ENCODE peak calls at places on chromosomes 1 and 21, in ten cellular contexts. X is brain microvascular endothelial cell; O is fibroblast of lung; U is CD8-positive, alpha-beta T cell; R is fibroblast of the aortic adventitia; Z is lower leg skin; T is adrenal gland; P is epithelial cell of proximal tubule; D is heart right ventricle; J is Panc1. B is an unnamed sample.

GRCh38 chr1:6051423-6051822 is 5.7 kb downstream of the KCNAB2 start:
- DNase-seq in O (no peak), Z (no peak), J (no peak), X (no peak), P (no peak), R (no peak), T (no peak), D (no peak), U (no peak), B (no peak)

GRCh38 chr1:23693599-23693998 is 2.0 kb downstream of the RPL11 start:
- DNase-seq in T (no peak), P (no peak), X (no peak), U (no peak), R (no peak), J (no peak), Z (no peak), O (no peak), D (no peak), B (no peak)

GRCh38 chr1:109620396-109620817 is 770 bp downstream of the AMPD2 start:
- DNase-seq in J (no peak), P (no peak), X (peak), Z (no peak), D (peak), T (peak), R (peak), U (no peak), O (peak), B (no peak)

GRCh38 chr1:38964140-38964548 is 22.5 kb upstream of the RHBDL2 start:
- DNase-seq in X (no peak), R (no peak), J (no peak), Z (no peak), P (no peak), U (peak), T (no peak), O (no peak), D (no peak), B (no peak)

GRCh38 chr1:7770939-7771672 is at the start of gene VAMP3:
- DNase-seq in O (peak), D (peak), T (peak), R (peak), X (peak), J (no peak), P (no peak), Z (peak), U (peak), B (no peak)

GRCh38 chr1:147751346-147751745 is 9.1 kb downstream of the GJA5 start:
- DNase-seq in P (no peak), T (no peak), D (no peak), X (no peak), Z (no peak), R (no peak), O (no peak), U (no peak), J (no peak), B (no peak)

GRCh38 chr1:148362930-148363810 is 119.9 kb downstream of the PPIAL4G start:
- DNase-seq in P (no peak), X (no peak), J (no peak), T (no peak), Z (no peak), O (no peak), R (no peak), D (no peak), U (no peak), B (no peak)

GRCh38 chr1:101004061-101004460 is 21.5 kb downstream of the DPH5 start:
- DNase-seq in O (peak), R (peak), T (no peak), Z (no peak), J (no peak), P (no peak), D (no peak), U (no peak), X (no peak), B (no peak)

GRCh38 chr1:197981546-197981945 is 64.4 kb downstream of the LHX9 start:
- DNase-seq in T (no peak), D (no peak), U (no peak), Z (no peak), R (peak), J (no peak), O (no peak), X (no peak), P (no peak), B (no peak)

GRCh38 chr1:62198781-62199125 is 4.1 kb downstream of the L1TD1 start:
- DNase-seq in Z (no peak), U (no peak), D (no peak), X (no peak), J (no peak), R (peak), T (peak), O (peak), P (no peak), B (no peak)

GRCh38 chr1:190193508-190193907 is 284.2 kb downstream of the BRINP3 start:
- DNase-seq in Z (no peak), J (no peak), U (no peak), P (no peak), O (no peak), X (no peak), T (no peak), R (no peak), D (no peak), B (no peak)

GRCh38 chr1:150141452-150141851 is 8.3 kb upstream of the PLEKHO1 start:
- DNase-seq in T (no peak), X (no peak), Z (no peak), R (no peak), P (no peak), J (no peak), U (no peak), O (no peak), D (no peak), B (no peak)

GRCh38 chr1:110556471-110556807 is 37.5 kb upstream of the KCNA10 start:
- DNase-seq in U (no peak), Z (no peak), T (no peak), D (no peak), R (no peak), P (no peak), X (no peak), J (no peak), O (no peak), B (no peak)

DNA sequence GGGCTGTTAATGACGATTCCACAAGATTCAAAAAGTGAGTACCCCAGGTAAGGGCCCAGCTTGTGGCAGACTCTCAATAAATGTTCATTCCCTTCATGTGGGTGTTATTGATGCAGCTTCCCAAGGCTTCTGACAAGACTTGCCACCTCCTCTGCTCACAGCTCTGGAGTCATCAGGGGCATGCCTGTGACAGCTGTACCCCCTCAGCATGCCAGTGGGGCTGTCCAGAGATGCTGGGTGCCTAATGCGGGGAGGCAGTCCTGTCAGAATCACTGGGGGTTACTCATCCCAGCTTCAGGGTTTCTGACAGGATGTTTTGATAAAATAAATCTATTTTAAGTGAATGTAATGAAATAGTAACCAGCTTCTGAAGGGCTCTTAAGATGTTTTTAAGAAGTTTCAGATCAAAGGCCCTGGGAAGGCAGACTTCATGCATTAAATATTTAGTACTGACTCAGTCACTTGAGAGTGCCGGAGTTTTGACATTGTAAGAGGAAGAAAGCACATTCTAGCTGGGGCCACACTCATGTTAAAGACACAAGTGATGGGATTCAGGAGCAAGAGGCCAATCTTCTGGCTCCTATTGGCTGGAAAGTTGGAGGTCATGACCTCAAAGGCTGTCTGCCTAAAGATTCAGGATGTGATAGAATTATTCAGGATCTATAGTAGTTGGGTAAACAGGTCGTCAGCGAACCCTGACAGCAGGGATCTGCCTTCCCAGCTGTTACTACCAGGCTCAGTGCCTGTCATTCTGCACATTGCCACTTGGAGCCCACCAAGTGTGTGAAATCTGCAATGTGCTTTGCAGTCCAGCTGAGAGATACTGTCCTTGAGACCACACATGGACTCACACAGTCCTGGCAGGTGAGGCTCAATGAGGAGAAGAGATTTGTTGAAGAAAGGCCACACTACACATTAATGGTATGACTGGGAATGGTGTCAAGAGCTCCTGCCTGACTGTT is 239.6 kb upstream of the BEND5 start:
- DNase-seq in X (no peak), J (no peak), O (no peak), D (no peak), Z (no peak), T (no peak), R (no peak), U (no peak), P (no peak), B (no peak)
- TF ChIP-seq CTCF in X (peak), J (no peak), O (no peak), D (no peak), Z (no peak), T (no peak), R (no peak), U (no peak), P (no peak), B (no peak)

GRCh38 chr1:9008236-9008635 is 18.0 kb downstream of the SLC2A7 start:
- DNase-seq in X (no peak), J (no peak), D (no peak), P (no peak), Z (no peak), R (no peak), U (no peak), T (no peak), O (no peak), B (no peak)
- H3K4me3 ChIP-seq in X (no peak), J (no peak), D (no peak), P (no peak), Z (no peak), R (no peak), U (no peak), T (no peak), O (no peak), B (no peak)

GRCh38 chr21:23725576-23725975 is 1881.7 kb downstream of the MRPL39 start:
- DNase-seq in U (no peak), R (no peak), D (no peak), T (no peak), P (no peak), X (no peak), Z (no peak), J (no peak), O (no peak), B (no peak)
- TF ChIP-seq CTCF in U (no peak), R (no peak), D (no peak), T (no peak), P (no peak), X (no peak), Z (no peak), J (no peak), O (no peak), B (no peak)

DNA sequence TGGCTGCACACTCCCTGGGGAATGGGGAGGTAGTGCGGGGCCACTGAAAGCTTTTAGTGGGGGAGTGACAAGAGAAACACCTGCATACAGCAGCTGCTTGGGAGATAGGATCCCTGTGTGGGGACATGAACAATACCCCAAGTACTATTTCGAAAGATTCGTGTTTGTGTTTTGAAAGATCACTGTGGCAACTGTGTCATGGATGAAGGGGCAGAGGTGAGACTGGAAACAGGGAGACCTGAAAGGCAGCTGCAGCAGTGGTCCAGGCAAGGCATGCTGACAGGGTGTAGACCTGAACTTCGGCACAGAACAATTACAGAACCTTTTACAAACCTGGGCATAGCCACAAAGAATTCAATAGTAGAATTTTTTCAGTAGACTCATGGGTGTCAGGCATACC is 32.9 kb downstream of the TENT5C start:
- DNase-seq in X (no peak), T (no peak), J (no peak), R (no peak), P (peak), D (no peak), Z (no peak), U (no peak), O (no peak), B (no peak)
- H3K4me3 ChIP-seq in X (no peak), T (no peak), J (no peak), R (no peak), P (no peak), D (no peak), Z (no peak), U (no peak), O (no peak), B (no peak)

DNA sequence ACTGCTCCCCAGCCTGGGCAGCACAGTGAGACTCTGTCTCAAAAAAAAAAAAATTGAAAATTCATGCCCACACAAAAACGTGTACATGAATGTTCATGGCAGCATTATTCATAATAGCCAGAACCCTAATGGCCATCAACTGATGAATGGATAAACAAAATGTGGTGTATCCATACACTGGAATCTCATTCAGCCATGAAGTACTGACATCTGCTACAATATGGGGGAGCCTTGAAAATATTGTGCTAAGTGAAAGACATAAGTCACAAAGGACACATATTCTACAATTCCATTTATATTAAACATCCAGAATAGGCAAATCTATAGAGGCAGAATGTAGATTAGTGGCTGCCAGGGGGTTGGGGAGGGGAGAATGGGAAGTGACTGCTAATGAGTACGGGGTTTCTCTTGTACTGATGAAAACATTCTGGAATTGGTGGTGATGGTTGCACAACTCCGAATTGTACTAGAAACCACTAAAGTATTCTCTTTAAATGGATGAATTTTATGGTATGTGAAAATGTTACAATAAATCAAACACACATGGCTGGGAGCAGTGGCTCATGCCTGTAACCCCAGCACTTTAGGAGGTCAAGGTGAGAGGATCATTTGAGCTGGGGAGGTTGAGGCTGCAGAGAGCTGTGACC is 33.0 kb upstream of the KCNN3 start:
- DNase-seq in X (no peak), P (no peak), O (no peak), R (no peak), U (no peak), Z (no peak), T (no peak), J (no peak), D (no peak), B (no peak)
- TF ChIP-seq CTCF in X (no peak), P (no peak), O (no peak), R (no peak), U (no peak), Z (no peak), T (no peak), J (no peak), D (no peak), B (no peak)

DNA sequence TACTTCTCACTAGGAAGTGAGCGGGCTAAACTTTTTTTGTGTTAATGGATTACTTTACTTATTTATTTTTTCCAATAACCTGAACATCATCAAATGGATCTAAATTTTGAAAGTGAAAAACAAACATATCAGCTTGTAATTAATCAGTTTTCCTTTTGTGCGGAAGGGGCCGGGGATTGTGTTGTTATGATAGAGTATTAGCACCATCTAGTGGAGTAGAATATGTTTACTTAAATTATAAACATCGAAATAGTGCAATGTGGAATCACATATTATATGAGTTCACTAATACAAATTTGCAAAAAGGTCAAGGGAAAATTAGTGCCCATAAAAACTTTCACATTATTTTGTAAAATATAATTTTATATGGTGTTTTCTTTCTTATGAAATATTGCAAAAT is 9.1 kb downstream of the CFH start:
- DNase-seq in R (peak), J (no peak), P (no peak), O (peak), T (no peak), X (no peak), Z (no peak), D (no peak), U (no peak), B (no peak)
- H3K4me3 ChIP-seq in R (peak), J (no peak), P (no peak), O (peak), T (peak), X (peak), Z (no peak), D (peak), U (no peak), B (no peak)